ENCODE peak calls at places on chromosome 5, in nine cellular contexts. I is HepG2, Z is right lobe of liver, H is body of pancreas, B is A549, W is heart left ventricle, L is gastrocnemius medialis, F is HCT116, U is IMR-90. R is an unnamed sample.

GRCh38 chr5:28414619-28415018 is 1376.2 kb upstream of the CDH9 start:
- ATAC-seq in B (no peak), W (no peak), L (no peak), H (no peak), U (no peak), Z (no peak), F (no peak), I (no peak), R (no peak)

GRCh38 chr5:72156921-72157320 is 49.6 kb downstream of the MAP1B start:
- ATAC-seq in B (no peak), F (no peak), W (no peak), Z (no peak), I (no peak), H (peak; percentile 33), L (peak; percentile 53), U (peak; percentile 77), R (peak; percentile 52)

GRCh38 chr5:78659114-78659513 is 10.5 kb upstream of the LHFPL2 start:
- ATAC-seq in H (no peak), F (no peak), W (peak; percentile 81), U (no peak), L (peak; percentile 54), B (no peak), Z (no peak), I (no peak), R (peak; percentile 41)

GRCh38 chr5:52457808-52458207 is 329.9 kb upstream of the ITGA1 start:
- ATAC-seq in I (no peak), L (no peak), H (no peak), F (no peak), U (no peak), B (no peak), Z (no peak), W (no peak), R (no peak)

GRCh38 chr5:112388010-112388553 is 31.0 kb downstream of the EPB41L4A start:
- ATAC-seq in H (no peak), L (no peak), I (no peak), U (no peak), F (no peak), W (no peak), B (no peak), Z (no peak), R (no peak)

GRCh38 chr5:155936520-155937406 is 390.2 kb upstream of the SGCD start:
- ATAC-seq in H (no peak), I (no peak), B (no peak), L (no peak), U (no peak), Z (no peak), W (peak; percentile 81), F (no peak), R (no peak)

GRCh38 chr5:76283670-76284069 is 119.4 kb upstream of the IQGAP2 start:
- ATAC-seq in H (no peak), Z (no peak), F (no peak), U (no peak), L (no peak), B (no peak), I (no peak), W (no peak), R (no peak)

GRCh38 chr5:128062172-128062746 is 21.3 kb upstream of the SLC12A2 start:
- ATAC-seq in L (no peak), W (no peak), B (no peak), I (no peak), U (peak; percentile 89), Z (no peak), F (no peak), H (no peak), R (no peak)

GRCh38 chr5:137381546-137381945 is 117.6 kb downstream of the SPOCK1 start:
- ATAC-seq in I (no peak), U (no peak), Z (no peak), W (no peak), F (no peak), B (no peak), H (no peak), L (no peak), R (no peak)

GRCh38 chr5:6418679-6419276 is 29.9 kb upstream of the UBE2QL1 start:
- ATAC-seq in L (no peak), U (no peak), H (peak; percentile 34), F (no peak), I (no peak), Z (no peak), W (no peak), B (no peak), R (no peak)

GRCh38 chr5:16568875-16569580 is 47.8 kb downstream of the RETREG1 start:
- ATAC-seq in W (peak; percentile 19), I (no peak), Z (no peak), H (no peak), U (no peak), B (no peak), F (no peak), L (no peak), R (no peak)

GRCh38 chr5:157280511-157280910 is 14.6 kb downstream of the CYFIP2 start:
- ATAC-seq in F (no peak), Z (no peak), B (no peak), L (no peak), U (no peak), I (no peak), H (no peak), W (no peak), R (no peak)

GRCh38 chr5:73204302-73204701 is 31.3 kb downstream of the TMEM174 start:
- ATAC-seq in L (no peak), Z (no peak), F (no peak), U (no peak), B (no peak), I (no peak), H (no peak), W (no peak), R (no peak)

GRCh38 chr5:119860463-119860862 is 231.1 kb downstream of the FAM170A start:
- ATAC-seq in H (no peak), Z (no peak), L (no peak), U (no peak), B (no peak), I (no peak), W (no peak), F (peak; percentile 59), R (no peak)

DNA sequence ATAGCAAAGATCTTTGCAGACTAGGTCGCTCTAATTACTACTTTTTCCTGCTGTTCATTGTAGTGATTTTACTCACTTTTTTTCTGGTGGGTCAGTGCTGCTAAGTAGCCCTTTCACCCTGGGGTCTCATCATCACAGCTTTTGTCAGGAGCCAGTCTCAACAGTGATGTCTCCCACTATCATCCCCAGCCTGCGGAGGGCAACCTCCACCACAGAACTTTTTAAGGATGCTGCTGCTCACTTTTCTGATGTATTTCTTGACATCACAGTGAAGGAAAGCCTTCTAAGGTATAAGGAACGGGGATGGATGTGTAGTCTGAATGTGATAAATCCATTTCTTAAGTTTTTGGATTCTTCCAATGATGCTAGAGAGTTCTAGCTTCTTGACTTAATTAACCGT is 242.5 kb upstream of the RIOK2 start:
- ATAC-seq in U (no peak), F (no peak), L (no peak), Z (no peak), H (no peak), B (no peak), I (no peak), W (no peak), R (no peak)
- TF ChIP-seq CTCF in U (peak; percentile 42), F (peak; percentile 39), L (no peak), Z (no peak), H (no peak), B (no peak), I (peak; percentile 18), W (no peak), R (no peak)

GRCh38 chr5:139403787-139404483 is at the start of gene SPATA24:
- ATAC-seq in W (peak; percentile 97), H (peak; percentile 98), Z (peak; percentile 96), B (peak; percentile 89), U (peak; percentile 98), L (peak; percentile 92), F (peak; percentile 93), I (peak; percentile 94), R (peak; percentile 98)
- TF ChIP-seq POLR2A in W (no peak), H (no peak), Z (peak; percentile 20), B (peak; percentile 36), U (peak; percentile 73), L (peak; percentile 25), F (no peak), I (peak; percentile 56), R (peak; percentile 26)

GRCh38 chr5:164672190-164672589 is 1166.8 kb downstream of the MAT2B start:
- ATAC-seq in Z (no peak), B (no peak), L (no peak), I (no peak), F (no peak), U (no peak), W (no peak), H (no peak), R (no peak)

DNA sequence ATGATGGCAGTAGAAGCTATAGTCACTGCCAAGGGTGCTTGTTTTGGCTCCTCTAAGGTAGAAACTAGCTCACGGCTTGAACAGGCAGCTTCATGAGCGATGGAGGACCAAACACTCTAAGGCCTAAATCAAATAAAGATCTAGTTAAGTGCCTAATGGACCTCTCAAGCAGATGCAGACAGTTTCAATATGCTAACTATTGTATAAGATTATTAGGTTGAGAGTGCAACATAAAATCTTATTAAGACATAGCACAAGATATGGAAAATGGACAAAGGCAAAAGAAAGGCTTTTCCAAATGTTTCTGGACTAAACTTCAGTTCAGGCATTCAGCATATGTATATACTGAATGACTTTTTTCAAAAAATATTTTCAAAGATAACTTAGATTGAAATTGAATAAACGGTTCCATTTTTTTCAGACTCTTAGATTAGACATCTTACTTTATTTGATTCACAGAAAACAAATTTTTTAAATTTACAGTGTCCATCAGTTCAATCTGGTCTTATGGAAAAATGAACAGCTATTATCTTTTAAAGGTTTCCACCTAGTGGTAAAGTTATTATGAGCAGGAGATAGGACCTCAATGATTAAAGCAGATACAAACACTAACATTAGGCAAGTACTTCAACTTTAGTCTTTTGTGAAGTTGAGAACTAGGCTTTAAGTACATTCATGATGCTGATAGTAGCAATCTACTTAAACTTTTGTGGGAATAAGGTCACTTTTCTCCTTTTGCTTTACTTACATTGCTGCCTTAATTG is 1167.7 kb downstream of the MAT2B start:
- ATAC-seq in B (no peak), F (no peak), W (no peak), Z (no peak), H (no peak), L (no peak), I (no peak), U (peak; percentile 69), R (no peak)
- TF ChIP-seq CTCF in B (no peak), F (peak; percentile 4), W (no peak), Z (peak; percentile 31), H (no peak), L (no peak), I (no peak), U (peak; percentile 28), R (no peak)

GRCh38 chr5:64766934-64767333 is 1.6 kb downstream of the SREK1IP1 start:
- ATAC-seq in U (no peak), Z (no peak), W (no peak), F (no peak), I (no peak), B (no peak), L (no peak), H (no peak), R (no peak)

GRCh38 chr5:64769856-64770255 is 1.1 kb downstream of the CWC27 start:
- ATAC-seq in W (no peak), I (no peak), F (no peak), H (no peak), L (no peak), Z (no peak), U (no peak), B (no peak), R (no peak)

GRCh38 chr5:64767959-64768357 is 533 bp downstream of the SREK1IP1 start:
- ATAC-seq in Z (peak; percentile 41), H (peak; percentile 31), U (peak; percentile 22), W (peak; percentile 45), F (peak; percentile 30), L (peak; percentile 30), B (peak; percentile 38), I (peak; percentile 47), R (peak; percentile 17)

GRCh38 chr5:64766105-64766504 is 2.4 kb downstream of the SREK1IP1 start:
- ATAC-seq in L (no peak), W (no peak), U (no peak), I (no peak), H (no peak), B (no peak), Z (peak; percentile 24), F (no peak), R (no peak)

GRCh38 chr5:64768358-64769312 is at the start of the genes CWC27 and SREK1IP1:
- ATAC-seq in I (peak; percentile 99), W (peak; percentile 99), L (peak; percentile 99), B (peak; percentile 99), H (peak; percentile 98), Z (peak; percentile 97), U (peak; percentile 98), F (peak; percentile 95), R (peak; percentile 97)
- TF ChIP-seq POLR2A in I (peak; percentile 85), W (no peak), L (peak; percentile 46), B (peak; percentile 56), H (peak; percentile 75), Z (peak; percentile 85), U (peak; percentile 89), F (peak; percentile 43), R (peak; percentile 54)

R was measured in gastroesophageal sphincter.